ENCODE peak calls at places on chromosomes 12 and 14, in ten cellular contexts. C is A549, O is mesendoderm, S is fibroblast of lung, P is endothelial cell of umbilical vein, L is GM23338, E is SK-N-SH, Y is PC-3, Q is DND-41, B is HCT116. W is an unnamed sample.

GRCh38 chr12:20403230-20403629 is 34.9 kb downstream of the PDE3A start:
- DNase-seq in C (no peak), O (no peak), S (no peak), P (no peak), L (peak; percentile 36), E (no peak), Y (no peak), Q (no peak), B (no peak), W (no peak)

GRCh38 chr14:74612346-74613021 is 447 bp upstream of the LTBP2 start:
- DNase-seq in C (peak; percentile 78), O (peak; percentile 91), S (peak; percentile 74), P (peak; percentile 77), L (peak; percentile 95), E (peak; percentile 95), Y (peak; percentile 85), Q (peak; percentile 72), B (no peak), W (peak; percentile 98)

GRCh38 chr14:75440733-75441474 is 13.1 kb downstream of the JDP2 start:
- DNase-seq in C (no peak), O (no peak), S (peak; percentile 54), P (no peak), L (no peak), E (no peak), Y (no peak), Q (no peak), B (no peak), W (no peak)

GRCh38 chr14:99127651-99128167 is 144.3 kb downstream of the BCL11B start:
- DNase-seq in C (peak; percentile 58), O (peak; percentile 32), S (peak; percentile 83), P (no peak), L (peak; percentile 23), E (no peak), Y (peak; percentile 11), Q (no peak), B (no peak), W (no peak)

GRCh38 chr14:75369506-75369905 is 58.3 kb upstream of the JDP2 start:
- DNase-seq in C (no peak), O (no peak), S (no peak), P (no peak), L (no peak), E (no peak), Y (no peak), Q (no peak), B (no peak), W (no peak)

GRCh38 chr12:130478786-130479185 is 141.1 kb downstream of the PIWIL1 start:
- DNase-seq in C (no peak), O (no peak), S (no peak), P (no peak), L (no peak), E (no peak), Y (no peak), Q (no peak), B (no peak), W (no peak)

GRCh38 chr14:76546426-76547221 is 170.7 kb downstream of the ESRRB start:
- DNase-seq in C (peak; percentile 50), O (peak; percentile 91), S (no peak), P (peak; percentile 19), L (peak; percentile 87), E (peak; percentile 65), Y (peak; percentile 29), Q (peak; percentile 11), B (peak; percentile 50), W (no peak)

GRCh38 chr12:104863549-104863948 is 94.5 kb downstream of the SLC41A2 start:
- DNase-seq in C (no peak), O (no peak), S (peak; percentile 43), P (no peak), L (no peak), E (no peak), Y (peak; percentile 66), Q (no peak), B (no peak), W (no peak)

GRCh38 chr14:90508536-90509254 is 111.9 kb downstream of the CALM1 start:
- DNase-seq in C (no peak), O (no peak), S (no peak), P (no peak), L (no peak), E (no peak), Y (peak; percentile 70), Q (no peak), B (no peak), W (peak; percentile 68)

GRCh38 chr14:69423279-69423678 is 24.8 kb downstream of the SLC39A9 start:
- DNase-seq in C (no peak), O (no peak), S (peak; percentile 50), P (no peak), L (no peak), E (no peak), Y (no peak), Q (no peak), B (no peak), W (peak; percentile 76)
- H3K4me3 ChIP-seq in C (no peak overlapping the region), O (no peak overlapping the region), S (no peak overlapping the region), P (no peak overlapping the region), L (no peak overlapping the region), E (no peak overlapping the region), Y (no peak overlapping the region), Q (no peak overlapping the region), B (no peak overlapping the region), W (no peak overlapping the region)

GRCh38 chr12:51472984-51473383 is 48.4 kb downstream of the SLC4A8 start:
- DNase-seq in C (no peak), O (no peak), S (no peak), P (no peak), L (no peak), E (no peak), Y (no peak), Q (no peak), B (no peak), W (no peak)
- H3K4me2 ChIP-seq in C (no peak overlapping the region), O (no peak overlapping the region), S (no peak overlapping the region), P (no peak overlapping the region), L (no peak overlapping the region), E (no peak overlapping the region), Y (no peak overlapping the region), Q (no peak overlapping the region), B (no peak overlapping the region), W (no peak overlapping the region)

GRCh38 chr12:49260831-49261363 is 4.0 kb upstream of the TUBA1C start:
- DNase-seq in C (no peak), O (no peak), S (no peak), P (no peak), L (no peak), E (no peak), Y (no peak), Q (no peak), B (no peak), W (no peak)
- H3K4me3 ChIP-seq in C (no peak overlapping the region), O (no peak overlapping the region), S (no peak overlapping the region), P (no peak overlapping the region), L (no peak overlapping the region), E (no peak overlapping the region), Y (peak overlapping the region; percentile 20), Q (no peak overlapping the region), B (no peak overlapping the region), W (no peak overlapping the region)

GRCh38 chr12:116273813-116274551 is 3.5 kb downstream of the MED13L start:
- DNase-seq in C (no peak), O (no peak), S (no peak), P (no peak), L (no peak), E (no peak), Y (no peak), Q (no peak), B (no peak), W (no peak)
- H3K4me2 ChIP-seq in C (peak overlapping the region; percentile 73), O (no peak overlapping the region), S (peak overlapping the region; percentile 59), P (peak overlapping the region; percentile 98), L (no peak overlapping the region), E (peak overlapping the region; percentile 78), Y (peak overlapping the region; percentile 94), Q (peak overlapping the region; percentile 78), B (peak overlapping the region; percentile 83), W (peak overlapping the region; percentile 95)

DNA sequence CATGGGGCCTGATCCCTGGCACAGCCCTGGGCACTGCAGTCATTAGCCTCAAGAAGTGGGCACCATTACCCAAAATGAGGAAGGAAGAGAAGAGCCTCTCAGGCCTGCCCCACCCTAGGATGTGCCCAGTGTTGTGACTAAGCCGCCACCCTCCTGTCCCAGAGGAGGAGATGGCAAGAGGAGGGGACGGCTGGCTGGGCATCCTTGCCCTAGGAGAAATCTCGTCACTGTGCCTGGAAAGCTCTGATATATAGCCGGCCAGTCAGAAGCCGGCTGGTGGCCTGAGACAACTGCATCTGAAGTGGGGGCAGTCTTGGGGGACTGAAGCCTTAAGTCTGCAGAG is 115.2 kb downstream of the LGMN start:
- DNase-seq in C (no peak), O (no peak), S (no peak), P (no peak), L (no peak), E (no peak), Y (no peak), Q (no peak), B (no peak), W (no peak)
- H3K4me3 ChIP-seq in C (no peak overlapping the region), O (no peak overlapping the region), S (no peak overlapping the region), P (no peak overlapping the region), L (no peak overlapping the region), E (no peak overlapping the region), Y (no peak overlapping the region), Q (no peak overlapping the region), B (no peak overlapping the region), W (no peak overlapping the region)

DNA sequence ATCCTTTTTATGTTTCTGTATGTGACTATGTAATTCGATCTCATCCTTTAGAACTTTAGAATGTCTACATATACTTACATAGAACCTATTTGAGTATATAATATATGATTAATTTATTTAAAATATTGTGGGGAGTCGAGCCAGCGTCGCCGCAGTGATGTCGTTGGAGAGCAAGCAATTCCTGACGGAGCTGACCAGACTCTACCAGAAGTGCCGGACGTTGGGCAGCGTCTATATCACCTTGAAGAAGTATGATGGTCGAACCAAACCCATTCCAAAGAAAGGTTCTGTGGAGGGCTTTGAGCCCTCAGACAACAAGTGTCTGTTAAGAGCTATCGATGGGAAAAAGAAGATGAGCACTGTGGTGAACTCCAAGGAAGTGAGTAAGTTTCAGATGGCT is 6.4 kb upstream of the CD27 start:
- DNase-seq in C (no peak), O (no peak), S (no peak), P (no peak), L (no peak), E (no peak), Y (no peak), Q (no peak), B (no peak), W (no peak)
- H3K4me2 ChIP-seq in C (no peak overlapping the region), O (no peak overlapping the region), S (no peak overlapping the region), P (no peak overlapping the region), L (no peak overlapping the region), E (no peak overlapping the region), Y (no peak overlapping the region), Q (no peak overlapping the region), B (no peak overlapping the region), W (no peak overlapping the region)

DNA sequence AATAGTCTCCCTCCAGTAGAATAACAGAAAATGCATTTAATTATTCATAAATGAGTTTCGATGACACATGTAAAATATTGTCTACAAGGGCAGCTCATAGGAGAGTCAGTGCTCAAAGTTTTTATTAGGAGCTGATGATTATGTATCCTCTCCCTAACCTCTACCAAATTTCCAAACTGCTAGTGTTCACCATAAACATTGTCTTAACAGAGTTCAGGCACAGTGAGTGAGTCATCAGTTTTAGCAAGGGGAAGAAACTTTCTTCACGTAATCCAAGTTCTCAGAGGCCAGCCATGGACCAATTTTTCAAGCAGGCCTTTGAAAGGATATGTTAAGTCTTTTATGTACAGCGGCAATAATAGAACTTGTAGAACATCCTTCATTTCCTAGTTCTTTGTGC is 649.2 kb upstream of the MIS18BP1 start:
- DNase-seq in C (no peak), O (no peak), S (no peak), P (no peak), L (no peak), E (no peak), Y (peak; percentile 48), Q (no peak), B (no peak), W (no peak)
- H3K4me3 ChIP-seq in C (no peak overlapping the region), O (no peak overlapping the region), S (no peak overlapping the region), P (no peak overlapping the region), L (no peak overlapping the region), E (no peak overlapping the region), Y (no peak overlapping the region), Q (no peak overlapping the region), B (no peak overlapping the region), W (no peak overlapping the region)

GRCh38 chr14:29220077-29220476 is 453.5 kb downstream of the FOXG1 start:
- DNase-seq in C (no peak), O (no peak), S (no peak), P (no peak), L (no peak), E (no peak), Y (no peak), Q (no peak), B (no peak), W (no peak)
- H3K4me2 ChIP-seq in C (no peak overlapping the region), O (no peak overlapping the region), S (no peak overlapping the region), P (no peak overlapping the region), L (no peak overlapping the region), E (no peak overlapping the region), Y (no peak overlapping the region), Q (no peak overlapping the region), B (no peak overlapping the region), W (no peak overlapping the region)

W was measured in osteoblast.